ENCODE peak calls at places on chromosome 9, in four cellular contexts. One of them, this sample, is unnamed.

GRCh38 chr9:22446589-22446949 is at the start of gene DMRTA1:
- DNase-seq in K562: no peak
- DNase-seq in GM12878: no peak
- DNase-seq in H1: no peak
- DNase-seq in this sample: no peak

GRCh38 chr9:136095028-136095494 is at the start of gene NACC2:
- DNase-seq in K562: peak; percentile 82
- DNase-seq in GM12878: no peak
- DNase-seq in H1: no peak
- DNase-seq in this sample: no peak

GRCh38 chr9:93958121-93958874 is 3.1 kb upstream of the BARX1 start:
- DNase-seq in K562: no peak
- DNase-seq in GM12878: no peak
- DNase-seq in H1: peak; percentile 75
- DNase-seq in this sample: no peak

GRCh38 chr9:99020786-99021436 is 77.2 kb downstream of the COL15A1 start:
- DNase-seq in K562: no peak
- DNase-seq in GM12878: no peak
- DNase-seq in H1: no peak
- DNase-seq in this sample: no peak

GRCh38 chr9:124663046-124663961 is 107.8 kb downstream of the NR6A1 start:
- DNase-seq in K562: no peak
- DNase-seq in GM12878: no peak
- DNase-seq in H1: no peak
- DNase-seq in this sample: no peak

GRCh38 chr9:37916471-37917314 is 12.8 kb upstream of the SLC25A51 start:
- DNase-seq in K562: no peak
- DNase-seq in GM12878: no peak
- DNase-seq in H1: no peak
- DNase-seq in this sample: no peak

GRCh38 chr9:126234681-126235349 is 91.8 kb upstream of the MVB12B start:
- DNase-seq in K562: no peak
- DNase-seq in GM12878: no peak
- DNase-seq in H1: no peak
- DNase-seq in this sample: no peak

GRCh38 chr9:35691325-35691631 is 1.6 kb upstream of the TPM2 start:
- DNase-seq in K562: no peak
- DNase-seq in GM12878: no peak
- DNase-seq in H1: no peak
- DNase-seq in this sample: no peak

GRCh38 chr9:101307524-101308213 is 77.1 kb downstream of the BAAT start:
- DNase-seq in K562: no peak
- DNase-seq in GM12878: no peak
- DNase-seq in H1: no peak
- DNase-seq in this sample: no peak

GRCh38 chr9:130451509-130452388 is 7.0 kb downstream of the ASS1 start:
- DNase-seq in K562: peak; percentile 67
- DNase-seq in GM12878: no peak
- DNase-seq in H1: peak; percentile 89
- DNase-seq in this sample: peak; percentile 61

GRCh38 chr9:94860678-94861588 is 134.4 kb downstream of the AOPEP start:
- DNase-seq in K562: no peak
- DNase-seq in GM12878: peak; percentile 92
- DNase-seq in H1: peak; percentile 16
- DNase-seq in this sample: no peak

GRCh38 chr9:26012797-26013594 is 334.8 kb upstream of the TUSC1 start:
- DNase-seq in K562: no peak
- DNase-seq in GM12878: no peak
- DNase-seq in H1: no peak
- DNase-seq in this sample: no peak

GRCh38 chr9:124259273-124260078 is 1.7 kb downstream of the NEK6 start:
- DNase-seq in K562: no peak
- DNase-seq in GM12878: no peak
- DNase-seq in H1: no peak
- DNase-seq in this sample: peak; percentile 91

GRCh38 chr9:136326061-136326776 is 1.1 kb upstream of the GPSM1 start:
- DNase-seq in K562: no peak
- DNase-seq in GM12878: no peak
- DNase-seq in H1: peak; percentile 64
- DNase-seq in this sample: no peak

GRCh38 chr9:18189876-18190670 is 283.9 kb upstream of the ADAMTSL1 start:
- DNase-seq in K562: no peak
- DNase-seq in GM12878: no peak
- DNase-seq in H1: no peak
- DNase-seq in this sample: no peak

GRCh38 chr9:79263666-79264460 is 307.9 kb upstream of the TLE4 start:
- DNase-seq in K562: no peak
- DNase-seq in GM12878: no peak
- DNase-seq in H1: no peak
- DNase-seq in this sample: no peak

GRCh38 chr9:135819905-135820304 is 87.4 kb downstream of the CAMSAP1 start:
- DNase-seq in K562: no peak
- DNase-seq in GM12878: no peak
- DNase-seq in H1: no peak
- DNase-seq in this sample: no peak

GRCh38 chr9:125631391-125632085 is 75.5 kb downstream of the MAPKAP1 start:
- DNase-seq in K562: peak; percentile 62
- DNase-seq in GM12878: no peak
- DNase-seq in H1: no peak
- DNase-seq in this sample: peak; percentile 62

GRCh38 chr9:35960029-35960655 is 2.2 kb upstream of the OR2S2 start:
- DNase-seq in K562: no peak
- DNase-seq in GM12878: no peak
- DNase-seq in H1: peak; percentile 13
- DNase-seq in this sample: no peak

GRCh38 chr9:35605336-35606137 is 475 bp downstream of the TESK1 start:
- DNase-seq in K562: no peak
- DNase-seq in GM12878: no peak
- DNase-seq in H1: peak; percentile 68
- DNase-seq in this sample: no peak

GRCh38 chr9:86605303-86605702 is 251.1 kb upstream of the TUT7 start:
- DNase-seq in K562: no peak
- DNase-seq in GM12878: no peak
- DNase-seq in H1: no peak
- DNase-seq in this sample: no peak

GRCh38 chr9:118618744-118619299 is 750.4 kb downstream of the BRINP1 start:
- DNase-seq in K562: no peak
- DNase-seq in GM12878: no peak
- DNase-seq in H1: no peak
- DNase-seq in this sample: no peak

GRCh38 chr9:4077499-4078102 is 222.3 kb downstream of the GLIS3 start:
- DNase-seq in K562: peak; percentile 34
- DNase-seq in GM12878: no peak
- DNase-seq in H1: peak; percentile 92
- DNase-seq in this sample: peak; percentile 10

GRCh38 chr9:36575411-36575882 is 2.8 kb downstream of the MELK start:
- DNase-seq in K562: no peak
- DNase-seq in GM12878: no peak
- DNase-seq in H1: no peak
- DNase-seq in this sample: no peak

GRCh38 chr9:135902655-135903357 is 4.5 kb downstream of the CAMSAP1 start:
- DNase-seq in K562: no peak
- DNase-seq in GM12878: no peak
- DNase-seq in H1: no peak
- DNase-seq in this sample: no peak

GRCh38 chr9:90102292-90102901 is 497.6 kb downstream of the GADD45G start:
- DNase-seq in K562: peak; percentile 69
- DNase-seq in GM12878: peak; percentile 36
- DNase-seq in H1: peak; percentile 70
- DNase-seq in this sample: peak; percentile 71

GRCh38 chr9:129385615-129385934 is 207.5 kb upstream of the IER5L start:
- DNase-seq in K562: no peak
- DNase-seq in GM12878: no peak
- DNase-seq in H1: no peak
- DNase-seq in this sample: no peak

GRCh38 chr9:76558465-76558864 is 99.5 kb downstream of the GCNT1 start:
- DNase-seq in K562: no peak
- DNase-seq in GM12878: no peak
- DNase-seq in H1: no peak
- DNase-seq in this sample: no peak

GRCh38 chr9:18142964-18143363 is 331.0 kb upstream of the ADAMTSL1 start:
- DNase-seq in K562: no peak
- DNase-seq in GM12878: no peak
- DNase-seq in H1: no peak
- DNase-seq in this sample: no peak

GRCh38 chr9:87389936-87390335 is 107.7 kb upstream of the DAPK1 start:
- DNase-seq in K562: no peak
- DNase-seq in GM12878: no peak
- DNase-seq in H1: no peak
- DNase-seq in this sample: no peak

GRCh38 chr9:37986771-37987258 is 82.2 kb downstream of the SHB start:
- DNase-seq in K562: no peak
- DNase-seq in GM12878: no peak
- DNase-seq in H1: no peak
- DNase-seq in this sample: no peak

GRCh38 chr9:15873573-15874177 is 320.8 kb downstream of the CCDC171 start:
- DNase-seq in K562: no peak
- DNase-seq in GM12878: no peak
- DNase-seq in H1: no peak
- DNase-seq in this sample: peak; percentile 33

GRCh38 chr9:131487621-131488031 is 15.1 kb upstream of the POMT1 start:
- DNase-seq in K562: no peak
- DNase-seq in GM12878: no peak
- DNase-seq in H1: no peak
- DNase-seq in this sample: no peak

DNA sequence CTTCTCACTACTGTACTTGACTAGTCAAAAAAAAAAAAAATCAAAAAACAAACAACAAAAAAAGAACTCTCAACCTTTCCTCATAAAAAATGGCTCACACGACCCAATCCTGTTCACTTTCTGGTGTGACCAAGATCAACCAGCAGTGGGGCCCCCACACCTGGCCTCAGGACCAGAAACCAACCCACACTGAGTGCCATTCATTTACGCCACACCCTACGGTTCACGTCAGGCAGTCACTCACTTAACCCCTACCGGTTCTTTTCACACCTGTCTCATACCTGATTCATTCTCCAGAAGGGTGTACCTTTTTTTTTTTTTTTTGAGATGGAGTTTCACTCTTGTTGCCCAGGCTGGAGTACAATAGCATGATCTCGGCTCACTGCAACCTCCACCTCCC is 5.7 kb downstream of the SUSD1 start:
- DNase-seq in K562: no peak
- DNase-seq in GM12878: no peak
- DNase-seq in H1: no peak
- DNase-seq in this sample: no peak
- TF ChIP-seq EZH2 in K562: no peak
- TF ChIP-seq EZH2 in GM12878: no peak
- TF ChIP-seq EZH2 in H1: no peak
- TF ChIP-seq EZH2 in this sample: no peak

DNA sequence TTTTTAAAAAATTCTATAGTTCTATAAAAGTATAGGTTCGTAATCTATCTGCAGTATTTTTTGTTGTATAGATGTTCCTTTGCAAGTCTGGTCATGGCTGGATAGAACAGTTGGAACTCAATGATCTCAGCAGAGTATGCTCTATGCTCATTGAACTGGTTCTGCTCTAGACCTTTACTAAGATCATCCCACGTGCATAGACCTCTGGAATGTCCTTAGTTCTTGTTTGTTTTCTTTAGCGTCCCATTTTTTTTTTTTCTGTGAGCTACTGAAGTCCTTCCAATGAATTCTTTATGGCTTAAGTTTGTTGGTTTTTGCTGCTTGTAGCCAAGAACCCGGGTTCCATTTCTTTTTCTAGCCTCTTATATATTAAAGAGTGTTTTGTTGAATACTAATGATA is 3.5 kb downstream of the TMEM38B start:
- DNase-seq in K562: peak; percentile 48
- DNase-seq in GM12878: no peak
- DNase-seq in H1: no peak
- DNase-seq in this sample: no peak
- TF ChIP-seq CBX5 in K562: no peak
- TF ChIP-seq CBX5 in GM12878: no peak
- TF ChIP-seq CBX5 in H1: no peak
- TF ChIP-seq CBX5 in this sample: no peak

GRCh38 chr9:127292415-127292814 is 27.8 kb downstream of the GARNL3 start:
- DNase-seq in K562: no peak
- DNase-seq in GM12878: no peak
- DNase-seq in H1: no peak
- DNase-seq in this sample: no peak
- TF ChIP-seq CREB1 in K562: no peak
- TF ChIP-seq CREB1 in GM12878: no peak
- TF ChIP-seq CREB1 in H1: no peak
- TF ChIP-seq CREB1 in this sample: no peak

GRCh38 chr9:132670359-132670815 is at the start of gene GTF3C4:
- DNase-seq in K562: peak; percentile 91
- DNase-seq in GM12878: no peak
- DNase-seq in H1: peak; percentile 93
- DNase-seq in this sample: no peak

GRCh38 chr9:132671620-132672412 is 1.6 kb downstream of the GTF3C4 start:
- DNase-seq in K562: no peak
- DNase-seq in GM12878: no peak
- DNase-seq in H1: no peak
- DNase-seq in this sample: no peak

GRCh38 chr9:132670816-132671371 is 630 bp downstream of the GTF3C4 start:
- DNase-seq in K562: peak; percentile 41
- DNase-seq in GM12878: no peak
- DNase-seq in H1: peak; percentile 60
- DNase-seq in this sample: no peak

GRCh38 chr9:132669329-132669635 is 501 bp downstream of the DDX31 start:
- DNase-seq in K562: no peak
- DNase-seq in GM12878: no peak
- DNase-seq in H1: no peak
- DNase-seq in this sample: no peak

GRCh38 chr9:132669636-132670358 is at the start of gene DDX31:
- DNase-seq in K562: peak; percentile 90
- DNase-seq in GM12878: peak; percentile 37
- DNase-seq in H1: peak; percentile 85
- DNase-seq in this sample: peak; percentile 67
- TF ChIP-seq EZH2 in K562: no peak
- TF ChIP-seq EZH2 in GM12878: no peak
- TF ChIP-seq EZH2 in H1: no peak
- TF ChIP-seq EZH2 in this sample: no peak

GRCh38 chr9:28073278-28073677 is 500.0 kb upstream of the C9orf72 start:
- DNase-seq in K562: peak; percentile 4
- DNase-seq in GM12878: no peak
- DNase-seq in H1: peak; percentile 47
- DNase-seq in this sample: peak; percentile 30
- TF ChIP-seq CBX5 in K562: no peak
- TF ChIP-seq CBX5 in GM12878: no peak
- TF ChIP-seq CBX5 in H1: no peak
- TF ChIP-seq CBX5 in this sample: no peak

DNA sequence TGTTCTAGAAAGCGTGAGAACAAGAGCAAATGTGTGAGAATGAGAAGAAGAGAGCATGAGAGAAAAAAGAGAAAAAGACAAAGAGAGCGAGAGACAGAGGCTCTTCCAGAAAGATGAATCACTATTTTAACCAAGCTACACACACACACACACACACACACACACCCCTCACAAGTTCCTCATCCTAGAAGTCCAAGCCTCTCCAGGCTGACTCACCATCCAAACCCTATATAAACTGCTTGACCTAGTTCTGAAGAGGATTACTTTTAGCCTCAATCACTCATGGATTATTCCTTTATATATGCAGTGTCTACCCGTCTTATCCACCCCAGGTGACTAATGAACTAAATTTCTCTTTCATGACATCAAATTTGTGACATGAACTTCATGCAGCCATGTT is 37.6 kb downstream of the C9orf57 start:
- DNase-seq in K562: no peak
- DNase-seq in GM12878: no peak
- DNase-seq in H1: no peak
- DNase-seq in this sample: no peak
- TF ChIP-seq CREB1 in K562: no peak
- TF ChIP-seq CREB1 in GM12878: no peak
- TF ChIP-seq CREB1 in H1: no peak
- TF ChIP-seq CREB1 in this sample: no peak

This sample was measured in HepG2.